ENCODE peak calls at places on chromosomes 11 and 22, in four cellular contexts. A, Q, C and L are unnamed samples.

GRCh38 chr22:17283423-17283822 is 64.2 kb upstream of the ADA2 start:
- DNase-seq in A (no peak), Q (no peak), C (no peak), L (no peak)

GRCh38 chr11:47863189-47863892 is 15.2 kb upstream of the NUP160 start:
- DNase-seq in A (no peak), Q (no peak), C (no peak), L (no peak)

GRCh38 chr11:117781650-117782049 is 15.4 kb downstream of the DSCAML1 start:
- DNase-seq in A (no peak), Q (no peak), C (no peak), L (no peak)

GRCh38 chr11:605286-606129 is 10.2 kb downstream of the IRF7 start:
- DNase-seq in A (no peak), Q (no peak), C (no peak), L (no peak)

GRCh38 chr11:35373284-35373933 is 45.9 kb downstream of the SLC1A2 start:
- DNase-seq in A (no peak), Q (peak; percentile 28), C (no peak), L (peak; percentile 74)

GRCh38 chr11:32081129-32081641 is 9.7 kb upstream of the RCN1 start:
- DNase-seq in A (no peak), Q (peak; percentile 13), C (no peak), L (peak; percentile 52)

GRCh38 chr11:10771457-10771856 is 20.4 kb downstream of the CTR9 start:
- DNase-seq in A (no peak), Q (no peak), C (no peak), L (no peak)

GRCh38 chr22:29044657-29045176 is 16.9 kb downstream of the C22orf31 start:
- DNase-seq in A (no peak), Q (peak; percentile 51), C (no peak), L (no peak)

GRCh38 chr11:3855808-3856491 is 486 bp downstream of the STIM1 start:
- DNase-seq in A (peak; percentile 53), Q (no peak), C (no peak), L (peak; percentile 33)

GRCh38 chr11:117691501-117691900 is 105.5 kb downstream of the DSCAML1 start:
- DNase-seq in A (no peak), Q (no peak), C (no peak), L (no peak)

GRCh38 chr11:109036011-109036410 is 371.1 kb downstream of the DDX10 start:
- DNase-seq in A (no peak), Q (no peak), C (no peak), L (no peak)

GRCh38 chr11:81869337-81870065 is 864.2 kb downstream of the FAM181B start:
- DNase-seq in A (no peak), Q (no peak), C (peak; percentile 99), L (no peak)

GRCh38 chr22:44935724-44936123 is 74.1 kb downstream of the PHF21B start:
- DNase-seq in A (no peak), Q (no peak), C (no peak), L (no peak)

GRCh38 chr11:19117760-19118097 is 761 bp downstream of the ZDHHC13 start:
- DNase-seq in A (no peak), Q (no peak), C (no peak), L (no peak)

GRCh38 chr11:4181780-4182721 is 87.5 kb downstream of the RRM1 start:
- DNase-seq in A (peak; percentile 69), Q (peak; percentile 48), C (no peak), L (peak; percentile 78)

GRCh38 chr11:617248-617911 is 1.6 kb upstream of the IRF7 start:
- DNase-seq in A (no peak), Q (no peak), C (no peak), L (no peak)

GRCh38 chr11:123020968-123021367 is 39.3 kb upstream of the BSX start:
- DNase-seq in A (no peak), Q (peak; percentile 43), C (no peak), L (peak; percentile 77)
- TF ChIP-seq CTCF in A (peak; percentile 58), Q (peak; percentile 55), C (peak; percentile 68), L (peak; percentile 53)

DNA sequence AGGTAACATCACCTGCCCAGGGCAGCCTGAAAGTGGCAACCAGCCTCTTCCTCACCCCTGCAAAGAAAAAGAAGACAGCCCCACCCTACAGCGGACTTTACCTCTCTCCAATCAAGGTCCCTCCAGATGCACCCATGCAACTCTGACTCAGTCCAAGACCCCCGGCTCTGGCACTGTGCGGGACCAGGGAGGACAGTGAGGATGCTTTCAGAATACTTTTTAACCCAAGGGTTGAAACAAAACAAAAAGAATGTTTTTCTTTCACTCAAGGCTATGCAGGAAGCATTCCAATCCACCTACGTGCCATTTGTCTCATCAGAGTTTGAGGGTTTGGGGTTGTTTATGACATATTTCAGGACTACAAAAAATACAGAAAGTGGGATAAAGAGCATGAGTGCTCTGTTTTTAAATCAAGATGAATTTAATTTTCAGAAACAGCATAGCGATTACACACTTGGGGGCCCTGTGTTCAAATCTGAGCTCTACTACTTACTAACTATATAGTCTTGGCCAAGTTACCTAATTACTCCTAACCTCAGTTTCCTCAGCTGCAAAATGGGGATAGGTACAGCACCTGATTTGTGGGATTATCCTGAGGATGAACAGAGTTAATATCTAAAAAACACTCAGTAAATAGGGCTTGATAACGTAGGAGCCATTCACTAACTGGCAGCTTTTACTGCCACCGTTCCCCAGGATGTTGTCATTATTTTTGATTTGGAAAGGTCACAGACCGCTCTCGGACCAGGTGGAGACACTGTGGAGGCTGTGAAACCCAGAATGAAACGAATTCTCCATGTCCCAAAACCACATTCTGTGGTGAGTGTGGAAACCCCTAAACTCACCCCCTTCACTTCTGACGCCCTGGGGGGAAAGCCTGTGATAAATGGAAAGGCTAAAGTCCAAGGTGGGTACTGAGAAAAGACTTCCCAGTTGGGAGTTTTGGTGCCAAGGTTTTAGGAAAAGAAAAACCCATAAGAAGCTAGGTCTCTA is 5.6 kb downstream of the PLAAT3 start:
- DNase-seq in A (no peak), Q (no peak), C (no peak), L (no peak)
- TF ChIP-seq CHD4 in A (no peak), Q (no peak), C (no peak), L (no peak)

GRCh38 chr11:29005401-29005980 is 897.3 kb downstream of the METTL15 start:
- DNase-seq in A (no peak), Q (peak; percentile 2), C (no peak), L (no peak)
- TF ChIP-seq CTCF in A (no peak), Q (no peak), C (no peak), L (no peak)

DNA sequence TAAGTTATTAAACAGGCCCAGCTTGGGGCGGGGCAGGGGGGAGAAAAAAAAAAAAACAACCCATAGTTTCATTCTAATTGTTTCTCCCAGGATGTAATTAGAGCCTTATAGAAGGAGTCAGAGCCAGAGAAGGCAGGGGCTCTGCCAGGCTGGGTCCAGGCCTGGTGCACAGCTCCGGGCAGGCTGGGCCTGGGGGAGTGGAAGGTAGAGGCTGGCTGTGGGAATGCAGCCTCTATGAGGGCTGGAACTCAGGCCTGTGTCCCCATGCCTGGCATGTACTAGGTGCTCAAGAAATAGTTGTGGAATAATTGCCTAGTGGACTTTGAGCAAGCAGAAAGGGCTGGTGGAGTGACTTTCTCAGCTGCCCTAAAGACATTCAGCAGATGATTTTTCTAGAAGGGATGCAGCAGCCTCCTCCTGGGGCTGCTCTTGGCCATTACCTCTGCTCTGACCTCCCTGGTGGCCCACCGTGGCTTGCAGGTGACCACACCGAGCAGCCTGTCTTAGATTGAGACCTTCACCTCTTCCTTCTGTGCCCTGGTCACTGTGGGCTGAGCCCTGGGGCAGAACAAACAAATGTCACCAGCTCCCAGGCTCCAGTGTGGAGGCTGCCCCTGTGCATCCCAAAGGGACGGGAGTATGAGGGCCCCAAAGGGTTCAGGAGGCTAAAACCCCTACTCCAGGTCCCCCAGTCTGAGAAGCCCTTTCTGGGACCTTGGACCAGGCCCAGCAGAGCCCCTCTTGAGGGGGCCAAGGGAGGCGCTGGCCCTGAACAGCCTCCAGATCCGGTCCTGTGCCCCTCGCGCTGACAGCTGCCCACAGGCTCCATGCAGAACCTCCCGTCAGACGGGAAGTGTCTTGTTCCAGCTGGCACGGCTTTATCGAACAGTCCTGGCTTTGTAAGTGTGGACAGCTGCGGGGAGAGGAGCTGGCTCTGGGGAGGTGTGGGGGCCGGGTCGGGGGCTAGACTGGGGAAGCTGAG is 18.8 kb downstream of the MYEOV start:
- DNase-seq in A (no peak), Q (no peak), C (no peak), L (no peak)
- TF ChIP-seq CHD4 in A (no peak), Q (no peak), C (no peak), L (no peak)

DNA sequence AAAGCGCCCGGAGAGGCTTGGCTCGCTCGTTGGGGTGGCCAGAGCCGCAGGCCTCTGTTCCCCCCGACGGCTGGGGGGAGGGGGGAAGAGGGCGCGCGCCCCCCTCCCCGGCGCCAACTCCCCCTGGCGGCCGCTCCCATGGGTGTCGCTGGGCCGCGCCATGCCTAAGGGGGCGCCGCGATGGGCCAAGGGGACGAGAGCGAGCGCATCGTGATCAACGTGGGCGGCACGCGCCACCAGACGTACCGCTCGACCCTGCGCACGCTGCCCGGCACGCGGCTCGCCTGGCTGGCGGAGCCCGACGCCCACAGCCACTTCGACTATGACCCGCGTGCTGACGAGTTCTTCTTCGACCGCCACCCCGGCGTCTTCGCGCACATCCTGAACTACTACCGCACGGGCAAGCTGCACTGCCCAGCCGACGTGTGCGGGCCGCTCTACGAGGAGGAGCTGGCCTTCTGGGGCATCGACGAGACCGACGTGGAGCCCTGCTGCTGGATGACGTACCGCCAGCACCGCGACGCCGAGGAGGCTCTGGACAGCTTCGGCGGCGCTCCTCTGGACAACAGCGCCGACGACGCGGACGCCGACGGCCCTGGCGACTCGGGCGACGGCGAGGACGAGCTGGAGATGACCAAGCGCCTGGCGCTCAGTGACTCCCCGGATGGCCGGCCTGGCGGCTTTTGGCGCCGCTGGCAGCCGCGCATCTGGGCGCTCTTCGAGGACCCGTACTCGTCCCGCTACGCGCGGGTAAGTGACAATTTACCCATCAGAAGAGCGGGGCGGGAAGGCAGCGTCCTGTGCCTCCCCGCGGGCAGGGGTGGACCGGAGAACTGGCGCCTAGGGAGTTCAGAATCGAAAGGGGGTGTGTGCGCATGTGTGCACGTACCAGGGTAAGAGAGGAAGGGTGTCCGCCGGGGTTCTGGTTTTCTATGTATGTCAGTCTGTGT is 1.5 kb downstream of the KCNC1 start:
- DNase-seq in A (no peak), Q (no peak), C (no peak), L (no peak)
- TF ChIP-seq CTCF in A (no peak), Q (peak; percentile 35), C (no peak), L (peak; percentile 20)

GRCh38 chr11:36818410-36818809 is 220.4 kb upstream of the RAG2 start:
- DNase-seq in A (no peak), Q (no peak), C (no peak), L (peak; percentile 37)
- TF ChIP-seq CHD4 in A (no peak), Q (no peak), C (no peak), L (no peak)

GRCh38 chr11:68641880-68642279 is 42.5 kb upstream of the GAL start:
- DNase-seq in A (no peak), Q (no peak), C (no peak), L (no peak)

GRCh38 chr11:68646832-68647231 is 37.5 kb upstream of the GAL start:
- DNase-seq in A (no peak), Q (no peak), C (no peak), L (no peak)

GRCh38 chr11:68643576-68643975 is 40.8 kb upstream of the GAL start:
- DNase-seq in A (no peak), Q (no peak), C (no peak), L (peak; percentile 54)
- TF ChIP-seq CTCF in A (peak; percentile 36), Q (peak; percentile 43), C (no peak), L (peak; percentile 43)